ENCODE peak calls at places on chromosomes 16 and 17, in six cellular contexts. A is activated CD4-positive, alpha-beta T cell treated with anti-CD3 and anti-CD28 coated beads, Interleukin-2, amount 50 U/mL, for 1 hour; B is NCI-H345; O is dermis microvascular lymphatic vessel endothelial cell; Y is breast epithelium; P is hippocampal formation. G is an unnamed sample.

GRCh38 chr17:47850373-47850691 is 631 bp downstream of the SP6 start:
- DNase-seq in A (no peak), B (no peak), O (no peak), Y (no peak), P (no peak), G (no peak)

GRCh38 chr17:77579717-77580116 is 378.8 kb upstream of the TNRC6C start:
- DNase-seq in A (no peak), B (peak), O (no peak), Y (no peak), P (no peak), G (no peak)

GRCh38 chr16:56667581-56668571 is at the start of gene MT1G:
- DNase-seq in A (no peak), B (no peak), O (no peak), Y (no peak), P (peak), G (peak)

GRCh38 chr16:48526058-48526957 is 83.7 kb downstream of the N4BP1 start:
- DNase-seq in A (no peak), B (peak), O (no peak), Y (no peak), P (no peak), G (peak)

GRCh38 chr16:54116126-54116525 is 170.5 kb downstream of the IRX3 start:
- DNase-seq in A (no peak), B (no peak), O (peak), Y (no peak), P (no peak), G (no peak)

GRCh38 chr17:38705803-38706624 is 941 bp downstream of the MLLT6 start:
- DNase-seq in A (no peak), B (peak), O (no peak), Y (peak), P (peak), G (peak)

GRCh38 chr17:4483012-4483840 is 15.5 kb upstream of the SPNS2 start:
- DNase-seq in A (no peak), B (no peak), O (no peak), Y (peak), P (no peak), G (no peak)

GRCh38 chr16:71780521-71781089 is 28.0 kb downstream of the AP1G1 start:
- DNase-seq in A (no peak), B (no peak), O (no peak), Y (no peak), P (no peak), G (no peak)

GRCh38 chr17:62712011-62712615 is 84.6 kb downstream of the MRC2 start:
- DNase-seq in A (no peak), B (no peak), O (no peak), Y (no peak), P (no peak), G (no peak)

GRCh38 chr17:49822829-49823228 is 25.0 kb downstream of the TAC4 start:
- DNase-seq in A (no peak), B (no peak), O (no peak), Y (no peak), P (no peak), G (no peak)

GRCh38 chr16:80265624-80266306 is 275.0 kb upstream of the DYNLRB2 start:
- DNase-seq in A (no peak), B (no peak), O (no peak), Y (no peak), P (no peak), G (no peak)

GRCh38 chr17:75115545-75115944 is 5.8 kb downstream of the ARMC7 start:
- DNase-seq in A (no peak), B (no peak), O (no peak), Y (no peak), P (no peak), G (no peak)

GRCh38 chr17:57423541-57423940 is 167.2 kb downstream of the MSI2 start:
- DNase-seq in A (no peak), B (no peak), O (no peak), Y (no peak), P (no peak), G (no peak)

GRCh38 chr16:20622498-20622870 is 46.3 kb upstream of the ACSM2B start:
- DNase-seq in A (no peak), B (no peak), O (no peak), Y (no peak), P (no peak), G (no peak)

GRCh38 chr17:73284339-73284738 is 22.7 kb upstream of the CPSF4L start:
- DNase-seq in A (no peak), B (no peak), O (no peak), Y (no peak), P (no peak), G (no peak)

GRCh38 chr17:50803676-50804075 is 31.7 kb upstream of the WFIKKN2 start:
- DNase-seq in A (no peak), B (no peak), O (no peak), Y (no peak), P (no peak), G (no peak)

GRCh38 chr16:56601325-56601724 is 7.1 kb upstream of the MT2A start:
- DNase-seq in A (no peak), B (peak), O (no peak), Y (no peak), P (no peak), G (no peak)

GRCh38 chr17:15502315-15503112 is 35.1 kb upstream of the CDRT4 start:
- DNase-seq in A (peak), B (peak), O (peak), Y (peak), P (peak), G (peak)